ENCODE peak calls at places on chromosomes 13 and 19, in nine cellular contexts. O, R, E, I, K, H, X, M and G are unnamed samples.

GRCh38 chr19:36686365-36687213 is 823 bp upstream of the ZNF567 start:
- DNase-seq in O (peak), R (peak), E (no peak), I (peak), K (no peak), H (no peak), X (no peak), M (no peak), G (no peak)

GRCh38 chr13:95530178-95530577 is 22.3 kb upstream of the CLDN10 start:
- DNase-seq in O (no peak), R (peak), E (no peak), I (no peak), K (no peak), H (no peak), X (peak), M (no peak), G (no peak)

GRCh38 chr13:74101436-74101835 is 32.8 kb downstream of the KLF12 start:
- DNase-seq in O (no peak), R (no peak), E (no peak), I (no peak), K (no peak), H (no peak), X (no peak), M (no peak), G (no peak)

GRCh38 chr19:10009714-10010224 is 535 bp downstream of the COL5A3 start:
- DNase-seq in O (no peak), R (peak), E (no peak), I (no peak), K (no peak), H (no peak), X (peak), M (no peak), G (no peak)

GRCh38 chr19:56348289-56348877 is 33.7 kb upstream of the ZSCAN5A start:
- DNase-seq in O (no peak), R (peak), E (no peak), I (no peak), K (no peak), H (no peak), X (no peak), M (no peak), G (no peak)

GRCh38 chr13:46866150-46866549 is 30.7 kb downstream of the HTR2A start:
- DNase-seq in O (no peak), R (peak), E (peak), I (no peak), K (peak), H (no peak), X (peak), M (peak), G (no peak)

GRCh38 chr19:30667746-30668145 is 295.6 kb downstream of the ZNF536 start:
- DNase-seq in O (no peak), R (no peak), E (no peak), I (no peak), K (no peak), H (no peak), X (no peak), M (no peak), G (no peak)

GRCh38 chr19:14632286-14632685 is 42.4 kb downstream of the ADGRE3 start:
- DNase-seq in O (no peak), R (peak), E (no peak), I (no peak), K (no peak), H (no peak), X (no peak), M (no peak), G (no peak)

GRCh38 chr19:1503089-1503924 is 9.5 kb downstream of the ADAMTSL5 start:
- DNase-seq in O (no peak), R (peak), E (no peak), I (peak), K (peak), H (peak), X (peak), M (no peak), G (peak)

GRCh38 chr13:109166807-109167206 is 537.4 kb downstream of the MYO16 start:
- DNase-seq in O (no peak), R (peak), E (no peak), I (no peak), K (no peak), H (no peak), X (peak), M (no peak), G (no peak)
- TF ChIP-seq CTCF in O (no peak), R (no peak), E (no peak), I (no peak), K (no peak), H (no peak), X (no peak), M (no peak), G (no peak)

DNA sequence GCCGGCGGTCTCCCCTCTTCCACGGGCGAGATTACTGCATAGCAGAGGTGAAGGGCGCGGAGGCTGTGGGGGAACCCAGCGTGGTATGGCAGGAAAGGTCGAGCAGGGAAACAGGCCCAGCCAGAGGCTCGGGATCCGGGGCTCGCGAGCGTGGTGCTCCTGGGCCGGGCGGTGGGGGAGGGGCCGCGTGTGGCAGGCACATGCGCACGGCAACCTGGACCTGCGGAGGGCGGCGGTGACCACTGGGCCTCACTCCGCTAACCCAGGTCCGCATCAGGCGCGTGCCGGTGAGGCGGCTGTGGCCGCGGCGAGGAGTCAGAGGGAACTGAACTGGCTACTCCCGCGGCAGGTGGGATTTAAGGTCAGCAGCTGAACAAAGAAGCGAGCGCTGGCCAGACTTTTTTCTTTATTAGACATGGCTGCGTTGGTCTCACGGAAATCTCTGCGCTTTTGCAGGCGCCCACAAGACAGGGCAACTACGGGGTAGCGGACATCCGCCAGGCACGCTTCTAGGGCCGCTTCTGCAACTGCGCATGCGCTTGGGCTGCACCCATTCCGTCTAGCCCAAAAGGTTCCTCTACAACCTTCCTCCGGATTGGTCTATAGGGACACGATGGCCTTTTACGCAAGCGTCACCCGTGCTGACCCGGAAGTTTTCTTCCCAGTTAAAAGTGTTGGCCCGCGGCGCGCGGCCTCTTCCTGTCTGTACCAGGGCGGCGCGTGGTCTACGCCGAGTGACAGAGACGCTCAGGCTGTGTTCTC is at the start of gene RPS5:
- DNase-seq in O (peak), R (peak), E (peak), I (peak), K (peak), H (peak), X (peak), M (peak), G (peak)
- TF ChIP-seq CTCF in O (no peak), R (no peak), E (no peak), I (no peak), K (no peak), H (no peak), X (no peak), M (no peak), G (no peak)

GRCh38 chr13:43356566-43356965 is 333.2 kb downstream of the DNAJC15 start:
- DNase-seq in O (no peak), R (peak), E (no peak), I (no peak), K (no peak), H (no peak), X (peak), M (no peak), G (no peak)
- TF ChIP-seq CTCF in O (no peak), R (no peak), E (no peak), I (no peak), K (no peak), H (no peak), X (no peak), M (no peak), G (no peak)

GRCh38 chr13:98397221-98397620 is 179.7 kb downstream of the STK24 start:
- DNase-seq in O (no peak), R (peak), E (no peak), I (no peak), K (no peak), H (no peak), X (no peak), M (no peak), G (no peak)
- TF ChIP-seq CTCF in O (peak), R (peak), E (peak), I (peak), K (no peak), H (no peak), X (peak), M (no peak), G (no peak)

GRCh38 chr19:58407658-58408151 is 744 bp upstream of the ZNF584 start:
- DNase-seq in O (no peak), R (peak), E (no peak), I (no peak), K (peak), H (no peak), X (no peak), M (no peak), G (no peak)

GRCh38 chr19:58406818-58407657 is 1.4 kb upstream of the ZNF584 start:
- DNase-seq in O (no peak), R (peak), E (no peak), I (no peak), K (no peak), H (no peak), X (no peak), M (no peak), G (no peak)

GRCh38 chr19:58408152-58409009 is at the start of gene ZNF584:
- DNase-seq in O (peak), R (peak), E (peak), I (peak), K (peak), H (peak), X (peak), M (peak), G (peak)

DNA sequence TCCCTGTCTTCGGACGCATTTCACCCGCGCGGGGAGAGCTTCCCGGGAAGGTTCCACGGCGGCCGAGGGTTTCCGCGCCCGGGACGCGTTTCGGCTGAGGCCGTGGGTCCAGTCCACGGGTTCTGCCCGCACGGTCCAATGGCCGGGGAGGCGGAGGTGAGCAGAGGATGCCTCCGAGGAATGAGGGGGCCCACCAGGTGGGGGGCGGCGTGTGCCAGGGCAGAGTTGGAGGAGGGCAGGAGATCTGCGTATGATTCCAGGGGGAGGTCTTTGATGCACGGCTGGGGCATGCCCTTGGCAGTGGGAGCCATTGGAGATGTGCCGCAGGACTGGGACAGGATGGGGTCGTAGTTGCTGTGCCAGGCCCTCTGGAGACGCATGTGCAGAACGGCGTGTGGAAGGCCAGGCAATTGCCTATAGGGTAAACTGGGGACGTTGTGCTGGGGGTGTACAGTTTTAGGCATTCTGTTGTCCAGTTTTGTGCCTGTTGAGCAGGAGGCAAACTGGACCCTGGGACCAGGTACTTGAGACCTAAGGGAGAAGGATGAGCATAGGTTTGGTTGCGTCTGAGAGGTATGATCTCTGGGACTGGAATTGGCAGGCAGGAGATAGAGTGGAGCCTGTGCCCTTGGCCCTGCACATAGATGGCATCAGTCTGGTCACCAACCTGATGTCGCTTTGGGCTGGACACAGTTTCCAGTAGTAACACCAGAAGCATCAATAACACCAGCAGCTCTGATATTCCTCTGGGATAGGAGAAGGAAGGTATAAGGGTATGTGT is 751 bp downstream of the ZNF584 start:
- DNase-seq in O (no peak), R (peak), E (no peak), I (no peak), K (peak), H (no peak), X (no peak), M (no peak), G (no peak)
- TF ChIP-seq CTCF in O (no peak), R (no peak), E (no peak), I (no peak), K (no peak), H (no peak), X (peak), M (no peak), G (no peak)

GRCh38 chr13:37869756-37870488 is at the start of gene TRPC4:
- DNase-seq in O (peak), R (peak), E (peak), I (peak), K (peak), H (peak), X (peak), M (no peak), G (no peak)
- TF ChIP-seq CTCF in O (peak), R (peak), E (peak), I (no peak), K (peak), H (no peak), X (peak), M (no peak), G (no peak)

GRCh38 chr13:110338441-110339101 is 31.5 kb downstream of the COL4A2 start:
- DNase-seq in O (peak), R (peak), E (no peak), I (peak), K (no peak), H (no peak), X (peak), M (no peak), G (no peak)
- TF ChIP-seq CTCF in O (no peak), R (no peak), E (no peak), I (no peak), K (no peak), H (no peak), X (no peak), M (no peak), G (no peak)